ENCODE peak calls at places on chromosomes 7 and 10, in five cellular contexts. Y, K, H, Q and A are unnamed samples.

GRCh38 chr10:4051408-4052151 is 266.6 kb upstream of the KLF6 start:
- DNase-seq in K (no peak), Y (no peak), H (no peak), Q (no peak), A (peak)

GRCh38 chr10:93917814-93918213 is 24.0 kb downstream of the SLC35G1 start:
- DNase-seq in Y (no peak), K (no peak), H (no peak), Q (no peak), A (no peak)

GRCh38 chr7:147015999-147016398 is 899.4 kb downstream of the CNTNAP2 start:
- DNase-seq in Q (no peak), K (no peak), Y (no peak), H (no peak), A (no peak)

GRCh38 chr7:63041786-63042185 is 956.9 kb upstream of the ZNF722 start:
- DNase-seq in Q (no peak), Y (no peak), K (no peak), H (no peak), A (no peak)

GRCh38 chr10:89591111-89591795 is 53.8 kb downstream of the PANK1 start:
- DNase-seq in Y (no peak), K (no peak), H (peak), Q (no peak), A (no peak)

GRCh38 chr7:7799138-7799537 is 80.7 kb upstream of the RPA3 start:
- DNase-seq in H (peak), Q (no peak), K (no peak), Y (no peak), A (peak)

GRCh38 chr7:2523941-2524807 is 4.6 kb downstream of the LFNG start:
- DNase-seq in H (peak), Y (peak), K (peak), Q (peak), A (peak)

GRCh38 chr7:32762894-32763293 is 128.7 kb downstream of the KBTBD2 start:
- DNase-seq in Q (no peak), Y (no peak), H (no peak), K (peak), A (no peak)

GRCh38 chr7:133688483-133689239 is 435.8 kb downstream of the EXOC4 start:
- DNase-seq in Y (no peak), H (peak), K (no peak), Q (no peak), A (peak)

GRCh38 chr10:124369986-124370385 is 48.7 kb downstream of the OAT start:
- DNase-seq in Q (no peak), Y (no peak), H (no peak), K (no peak), A (no peak)

GRCh38 chr10:118870467-118871243 is 115.9 kb upstream of the CACUL1 start:
- DNase-seq in H (peak), K (no peak), Q (no peak), Y (no peak), A (peak)

GRCh38 chr10:103781329-103782061 is 73.9 kb downstream of the SH3PXD2A start:
- DNase-seq in H (peak), K (no peak), Y (no peak), Q (no peak), A (peak)

GRCh38 chr7:116859323-116859722 is 3.1 kb upstream of the CAPZA2 start:
- DNase-seq in Y (no peak), H (peak), K (no peak), Q (no peak), A (peak)

GRCh38 chr7:67950321-67951083 is 953.9 kb downstream of the TYW1 start:
- DNase-seq in Y (no peak), Q (no peak), K (no peak), H (no peak), A (no peak)

GRCh38 chr7:70410134-70410750 is 721.7 kb upstream of the GALNT17 start:
- DNase-seq in Q (no peak), Y (no peak), H (no peak), K (no peak), A (no peak)

GRCh38 chr10:93193886-93194285 is 120.2 kb downstream of the CYP26A1 start:
- DNase-seq in Y (no peak), K (no peak), H (no peak), Q (no peak), A (peak)

GRCh38 chr10:6148908-6149307 is 53.8 kb upstream of the PFKFB3 start:
- DNase-seq in Q (no peak), K (no peak), Y (no peak), H (no peak), A (no peak)

GRCh38 chr7:47948096-47948790 is at the start of gene PKD1L1:
- DNase-seq in Q (no peak), Y (no peak), H (no peak), K (no peak), A (peak)

GRCh38 chr7:149495785-149496641 is 1.6 kb downstream of the ZNF746 start:
- DNase-seq in K (no peak), H (peak), Y (no peak), Q (no peak), A (peak)

GRCh38 chr10:72173635-72174296 is 42.0 kb upstream of the ANAPC16 start:
- DNase-seq in Y (no peak), Q (no peak), K (no peak), H (peak), A (peak)

GRCh38 chr10:69232252-69232651 is 12.1 kb downstream of the HKDC1 start:
- DNase-seq in Y (no peak), Q (no peak), H (peak), K (peak), A (peak)

GRCh38 chr7:30796105-30796869 is 25.1 kb downstream of the MINDY4 start:
- DNase-seq in Q (no peak), Y (no peak), K (no peak), H (peak), A (no peak)

GRCh38 chr7:88184848-88185304 is 35.0 kb downstream of the SRI start:
- DNase-seq in Y (no peak), Q (no peak), H (peak), K (no peak), A (peak)

GRCh38 chr10:125134916-125135770 is 25.2 kb downstream of the CTBP2 start:
- DNase-seq in Y (no peak), K (no peak), Q (no peak), H (no peak), A (no peak)

GRCh38 chr7:8365499-8366110 is 67.8 kb upstream of the NXPH1 start:
- DNase-seq in H (no peak), Y (no peak), Q (peak), K (no peak), A (peak)

GRCh38 chr10:43125881-43126731 is 12.1 kb upstream of the CSGALNACT2 start:
- DNase-seq in H (no peak), Q (no peak), K (peak), Y (peak), A (no peak)

GRCh38 chr7:107167483-107168232 is 1.1 kb upstream of the HBP1 start:
- DNase-seq in Y (no peak), H (peak), K (no peak), Q (peak), A (peak)

GRCh38 chr7:2621061-2621828 is 10.5 kb upstream of the TTYH3 start:
- DNase-seq in K (peak), Q (no peak), H (peak), Y (peak), A (no peak)

GRCh38 chr7:98840604-98841508 is 29.0 kb downstream of the TMEM130 start:
- DNase-seq in H (peak), Q (no peak), Y (no peak), K (no peak), A (no peak)

GRCh38 chr10:4825868-4826787 is at the start of gene AKR1E2:
- DNase-seq in Y (peak), H (peak), Q (peak), K (peak), A (peak)

GRCh38 chr7:142797799-142798377 is 27.1 kb downstream of the PRSS2 start:
- DNase-seq in Q (no peak), Y (peak), K (peak), H (no peak), A (no peak)

GRCh38 chr10:6877351-6878066 is 297.4 kb upstream of the PRKCQ start:
- DNase-seq in H (no peak), Y (no peak), Q (no peak), K (no peak), A (no peak)

GRCh38 chr7:17444151-17444550 is 145.7 kb downstream of the AHR start:
- DNase-seq in K (no peak), Q (no peak), H (no peak), Y (no peak), A (no peak)

GRCh38 chr7:123043642-123044041 is 48.1 kb upstream of the TAS2R16 start:
- DNase-seq in Y (no peak), H (no peak), K (no peak), Q (no peak), A (no peak)

GRCh38 chr7:123041085-123041484 is 45.6 kb upstream of the TAS2R16 start:
- DNase-seq in H (no peak), Y (no peak), K (no peak), Q (no peak), A (no peak)

GRCh38 chr7:123034106-123034505 is 38.6 kb upstream of the TAS2R16 start:
- DNase-seq in Q (no peak), Y (no peak), H (no peak), K (no peak), A (no peak)

DNA sequence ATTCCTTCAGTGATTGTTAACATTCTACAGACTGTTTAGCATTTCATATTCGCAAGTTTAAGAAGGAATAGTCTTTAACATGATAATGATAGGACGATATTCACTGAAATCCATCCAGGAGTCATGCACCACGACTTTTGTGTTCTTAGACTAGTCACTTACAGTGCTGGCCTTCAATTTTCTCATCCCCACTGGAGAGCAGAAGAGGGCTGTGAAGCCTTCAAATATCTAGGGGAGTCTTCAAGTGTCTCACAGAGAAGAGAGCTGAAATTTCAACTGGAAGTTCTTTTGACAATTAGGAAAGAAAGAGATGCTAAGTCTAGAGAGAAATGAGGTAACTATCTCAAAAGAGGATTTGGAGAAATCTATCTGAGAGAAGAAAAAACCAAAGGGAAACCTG is 43.8 kb upstream of the TAS2R16 start:
- DNase-seq in H (no peak), Y (no peak), K (no peak), Q (no peak), A (no peak)
- H3K4ac ChIP-seq in H (no peak), Y (no peak), K (no peak), Q (no peak), A (no peak)

GRCh38 chr7:110375068-110375467 is 715.9 kb upstream of the LRRN3 start:
- DNase-seq in K (no peak), Y (no peak), H (no peak), Q (no peak), A (peak)
- H3K4ac ChIP-seq in K (no peak), Y (no peak), H (peak), Q (no peak), A (no peak)

DNA sequence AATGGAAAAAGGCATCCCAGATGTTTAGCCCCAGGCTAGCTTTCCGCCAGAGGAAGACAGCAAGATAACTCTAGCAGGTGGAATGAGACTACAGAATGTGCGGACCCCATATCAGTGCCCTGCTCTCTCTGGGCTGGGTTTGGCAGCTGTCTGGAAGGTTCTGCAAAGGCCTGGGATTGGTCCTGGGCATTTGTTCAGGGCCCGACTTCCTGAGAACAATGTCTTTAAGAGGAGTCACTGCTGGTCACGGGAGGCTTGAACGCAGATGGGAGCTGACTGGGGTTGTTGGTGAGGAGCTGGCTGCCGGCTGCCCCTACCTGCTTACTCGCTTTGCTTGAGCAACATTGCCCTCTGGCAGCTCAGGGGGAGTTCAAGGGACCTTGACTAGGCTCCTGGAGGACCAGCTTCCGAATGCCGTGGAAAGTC is 130.6 kb upstream of the BTBD16 start:
- DNase-seq in Q (no peak), K (no peak), Y (no peak), H (peak), A (peak)
- H3K4ac ChIP-seq in Q (no peak), K (no peak), Y (no peak), H (peak), A (no peak)

DNA sequence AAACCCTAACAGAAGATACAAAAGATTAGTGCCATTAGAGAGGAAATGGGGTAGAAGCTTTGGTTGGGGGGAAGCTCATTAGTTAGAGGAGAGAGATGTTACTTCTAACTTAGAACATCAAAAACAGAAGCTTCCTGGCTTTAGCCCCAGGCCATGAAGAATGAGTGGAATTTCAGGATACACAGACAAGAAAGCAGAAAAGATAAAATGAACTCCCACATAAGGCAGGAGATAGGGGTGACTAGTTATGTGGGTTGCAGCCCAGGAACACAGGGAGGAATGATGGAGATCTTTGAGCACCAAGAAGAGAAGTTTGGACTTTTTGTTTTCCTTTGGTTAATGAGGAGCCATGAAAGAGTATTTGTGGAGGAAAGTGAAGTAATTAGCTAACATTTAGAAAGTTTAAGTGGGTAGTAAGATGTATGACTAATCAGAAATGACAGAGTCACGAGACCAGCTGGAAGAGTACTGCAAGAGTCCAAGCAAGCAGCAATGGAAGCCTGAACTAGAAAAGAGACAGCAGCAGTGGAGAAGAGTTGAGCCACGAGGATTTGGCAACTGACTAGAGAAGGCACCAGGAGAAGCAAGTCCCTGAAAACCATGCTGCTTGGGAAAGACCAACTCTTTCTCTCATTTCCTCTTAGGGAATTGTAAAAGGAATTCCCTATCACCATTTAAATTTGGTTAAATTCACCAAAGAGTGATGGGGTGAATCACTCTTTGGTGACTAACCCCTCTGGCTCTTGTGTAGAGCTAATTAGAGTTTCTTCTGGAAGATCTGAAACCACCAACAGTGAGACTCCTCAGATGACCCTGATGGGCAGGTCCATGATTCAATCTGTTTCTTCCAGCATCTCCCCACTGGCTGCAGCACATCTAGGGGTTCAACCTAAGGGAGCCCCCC is 131.9 kb downstream of the KCNMA1 start:
- DNase-seq in Y (no peak), Q (no peak), K (no peak), H (peak), A (peak)
- H3K4ac ChIP-seq in Y (no peak), Q (no peak), K (no peak), H (peak), A (peak)

GRCh38 chr7:35037211-35037525 is at the start of gene DPY19L1:
- DNase-seq in K (no peak), Q (no peak), Y (no peak), H (no peak), A (no peak)
- H3K4ac ChIP-seq in K (no peak), Q (no peak), Y (peak), H (peak), A (peak)

DNA sequence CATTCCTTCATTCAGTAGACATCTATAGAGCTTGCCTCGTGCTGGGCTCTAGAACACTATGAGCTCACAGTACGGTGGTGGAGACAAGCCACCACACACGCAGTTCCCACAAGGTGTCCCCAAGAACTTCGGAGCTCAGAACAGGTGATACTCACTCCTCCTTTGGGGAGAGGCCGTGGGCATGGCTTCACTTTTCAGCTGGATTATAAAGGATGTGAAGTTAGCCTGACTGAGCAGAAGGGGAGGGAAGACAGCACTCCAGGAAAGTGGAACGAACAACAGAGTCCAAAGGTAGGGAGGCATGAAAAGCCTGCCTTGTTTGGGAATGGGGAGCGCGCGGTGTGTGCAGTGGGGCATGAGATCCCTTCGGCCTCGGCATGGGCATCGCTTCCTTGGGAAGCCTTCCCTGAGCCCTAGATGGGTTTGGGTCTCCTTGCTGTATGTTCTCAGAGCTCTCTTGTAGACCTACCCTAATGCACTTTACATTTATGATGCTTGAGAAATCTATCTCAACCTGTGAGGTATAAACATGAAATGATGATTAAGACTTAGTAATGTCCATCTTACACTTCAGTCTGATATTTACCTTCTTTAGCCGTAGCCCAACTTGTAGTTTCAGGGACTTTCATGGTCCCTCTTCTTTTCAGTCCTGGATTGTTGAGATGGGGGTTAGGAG is 852 bp upstream of the OGA start:
- DNase-seq in H (no peak), Y (no peak), Q (no peak), K (no peak), A (no peak)
- H3K4ac ChIP-seq in H (peak), Y (no peak), Q (no peak), K (no peak), A (peak)

GRCh38 chr10:73969224-73969811 is 28.6 kb upstream of the VCL start:
- DNase-seq in Q (no peak), Y (no peak), H (no peak), K (no peak), A (no peak)

GRCh38 chr10:73968101-73968515 is 29.8 kb upstream of the VCL start:
- DNase-seq in Y (peak), K (no peak), Q (no peak), H (no peak), A (no peak)

GRCh38 chr10:73965890-73966768 is 31.8 kb upstream of the VCL start:
- DNase-seq in K (peak), Q (peak), Y (peak), H (peak), A (peak)

GRCh38 chr10:73967022-73967429 is 30.9 kb upstream of the VCL start:
- DNase-seq in K (peak), Q (no peak), H (no peak), Y (peak), A (no peak)

DNA sequence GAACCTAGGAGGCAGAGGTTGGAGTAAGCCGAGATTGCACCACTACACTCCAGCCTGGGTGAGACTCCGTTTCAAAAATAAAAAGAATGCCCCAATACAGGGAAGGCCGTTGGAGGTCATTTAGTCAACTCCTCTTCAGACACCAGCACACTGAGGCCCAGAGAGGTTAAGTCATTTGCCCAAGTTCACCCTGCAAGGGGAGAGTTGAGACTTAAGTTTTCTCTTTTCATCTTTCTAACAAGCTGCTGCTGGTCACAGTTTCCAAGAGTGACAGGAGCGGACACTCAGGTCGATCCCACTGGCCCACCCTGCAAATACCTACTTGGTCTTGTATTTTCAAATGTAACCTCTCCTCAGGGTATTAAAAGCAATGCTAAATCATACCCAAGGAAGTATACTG is 30.4 kb upstream of the VCL start:
- DNase-seq in K (no peak), Q (no peak), Y (no peak), H (no peak), A (no peak)
- H3K4ac ChIP-seq in K (peak), Q (no peak), Y (peak), H (peak), A (no peak)

DNA sequence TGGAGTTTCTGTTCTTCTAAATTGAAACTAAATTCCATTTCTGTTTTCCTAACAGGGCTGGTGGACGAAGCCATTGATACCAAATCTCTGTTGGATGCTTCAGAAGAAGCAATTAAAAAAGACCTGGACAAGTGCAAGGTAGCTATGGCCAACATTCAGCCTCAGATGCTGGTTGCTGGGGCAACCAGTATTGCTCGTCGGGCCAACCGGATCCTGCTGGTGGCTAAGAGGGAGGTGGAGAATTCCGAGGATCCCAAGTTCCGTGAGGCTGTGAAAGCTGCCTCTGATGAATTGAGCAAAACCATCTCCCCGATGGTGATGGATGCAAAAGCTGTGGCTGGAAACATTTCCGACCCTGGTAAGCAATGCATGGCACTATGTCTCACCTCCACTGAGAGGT is 45.6 kb downstream of the AP3M1 start:
- DNase-seq in K (no peak), Q (no peak), Y (no peak), H (no peak), A (no peak)
- H3K4ac ChIP-seq in K (no peak), Q (no peak), Y (no peak), H (no peak), A (no peak)